ENCODE peak calls at places on chromosomes 11 and 22, in four cellular contexts. One of them, this sample, is unnamed.

GRCh38 chr22:32446321-32446720 is 17.9 kb downstream of the BPIFC start:
- DNase-seq in cardiac muscle cell: no peak
- DNase-seq in AG04450: no peak
- DNase-seq in uterus: no peak
- DNase-seq in this sample: no peak

GRCh38 chr11:16194566-16194965 is 161.8 kb downstream of the SOX6 start:
- DNase-seq in cardiac muscle cell: no peak
- DNase-seq in AG04450: no peak
- DNase-seq in uterus: no peak
- DNase-seq in this sample: no peak

GRCh38 chr11:74672332-74672955 is 58.8 kb downstream of the CHRDL2 start:
- DNase-seq in cardiac muscle cell: no peak
- DNase-seq in AG04450: no peak
- DNase-seq in uterus: peak
- DNase-seq in this sample: no peak

GRCh38 chr11:45662096-45662664 is 3.2 kb downstream of the CHST1 start:
- DNase-seq in cardiac muscle cell: no peak
- DNase-seq in AG04450: no peak
- DNase-seq in uterus: no peak
- DNase-seq in this sample: no peak

GRCh38 chr22:48739348-48740085 is 1088.2 kb downstream of the BRD1 start:
- DNase-seq in cardiac muscle cell: no peak
- DNase-seq in AG04450: no peak
- DNase-seq in uterus: no peak
- DNase-seq in this sample: no peak

GRCh38 chr11:118889796-118890195 is 6.1 kb downstream of the CXCR5 start:
- DNase-seq in cardiac muscle cell: peak
- DNase-seq in AG04450: no peak
- DNase-seq in uterus: peak
- DNase-seq in this sample: no peak

GRCh38 chr11:121236115-121237001 is 56.2 kb upstream of the SC5D start:
- DNase-seq in cardiac muscle cell: peak
- DNase-seq in AG04450: no peak
- DNase-seq in uterus: no peak
- DNase-seq in this sample: no peak

GRCh38 chr11:108647701-108648527 is 17.0 kb upstream of the DDX10 start:
- DNase-seq in cardiac muscle cell: peak
- DNase-seq in AG04450: peak
- DNase-seq in uterus: peak
- DNase-seq in this sample: peak

GRCh38 chr11:124759268-124760204 is 2.6 kb downstream of the ESAM start:
- DNase-seq in cardiac muscle cell: peak
- DNase-seq in AG04450: no peak
- DNase-seq in uterus: peak
- DNase-seq in this sample: no peak

GRCh38 chr11:112837162-112837826 is 123.9 kb upstream of the NCAM1 start:
- DNase-seq in cardiac muscle cell: peak
- DNase-seq in AG04450: no peak
- DNase-seq in uterus: no peak
- DNase-seq in this sample: peak

GRCh38 chr11:61787928-61788491 is 4.4 kb downstream of the TMEM258 start:
- DNase-seq in cardiac muscle cell: peak
- DNase-seq in AG04450: peak
- DNase-seq in uterus: peak
- DNase-seq in this sample: no peak

GRCh38 chr22:47588583-47588970 is 826.1 kb downstream of the TBC1D22A start:
- DNase-seq in cardiac muscle cell: no peak
- DNase-seq in AG04450: no peak
- DNase-seq in uterus: no peak
- DNase-seq in this sample: no peak

GRCh38 chr11:134719397-134719796 is 307.4 kb upstream of the B3GAT1 start:
- DNase-seq in cardiac muscle cell: no peak
- DNase-seq in AG04450: no peak
- DNase-seq in uterus: no peak
- DNase-seq in this sample: no peak

GRCh38 chr11:61505640-61506155 is 2.9 kb upstream of the LRRC10B start:
- DNase-seq in cardiac muscle cell: no peak
- DNase-seq in AG04450: no peak
- DNase-seq in uterus: no peak
- DNase-seq in this sample: no peak

GRCh38 chr11:120331301-120331966 is 4.8 kb upstream of the ARHGEF12 start:
- DNase-seq in cardiac muscle cell: no peak
- DNase-seq in AG04450: peak
- DNase-seq in uterus: no peak
- DNase-seq in this sample: no peak

GRCh38 chr11:64239662-64240466 is 1.0 kb upstream of the FKBP2 start:
- DNase-seq in cardiac muscle cell: no peak
- DNase-seq in AG04450: no peak
- DNase-seq in uterus: no peak
- DNase-seq in this sample: no peak

GRCh38 chr11:2534131-2534956 is 89.5 kb downstream of the KCNQ1 start:
- DNase-seq in cardiac muscle cell: no peak
- DNase-seq in AG04450: no peak
- DNase-seq in uterus: no peak
- DNase-seq in this sample: no peak

GRCh38 chr11:20156876-20157613 is 3.2 kb downstream of the DBX1 start:
- DNase-seq in cardiac muscle cell: no peak
- DNase-seq in AG04450: no peak
- DNase-seq in uterus: no peak
- DNase-seq in this sample: no peak

GRCh38 chr11:78213526-78214330 is 25.0 kb downstream of the USP35 start:
- DNase-seq in cardiac muscle cell: no peak
- DNase-seq in AG04450: no peak
- DNase-seq in uterus: peak
- DNase-seq in this sample: no peak

GRCh38 chr11:111409915-111410314 is 30.8 kb upstream of the POU2AF1 start:
- DNase-seq in cardiac muscle cell: no peak
- DNase-seq in AG04450: no peak
- DNase-seq in uterus: no peak
- DNase-seq in this sample: no peak

GRCh38 chr22:44151661-44152060 is 29.1 kb upstream of the PARVG start:
- DNase-seq in cardiac muscle cell: no peak
- DNase-seq in AG04450: peak
- DNase-seq in uterus: no peak
- DNase-seq in this sample: no peak

GRCh38 chr22:29269230-29269604 is 1.1 kb downstream of the EWSR1 start:
- DNase-seq in cardiac muscle cell: peak
- DNase-seq in AG04450: no peak
- DNase-seq in uterus: no peak
- DNase-seq in this sample: no peak

GRCh38 chr11:36718481-36718880 is 120.4 kb upstream of the RAG2 start:
- DNase-seq in cardiac muscle cell: no peak
- DNase-seq in AG04450: no peak
- DNase-seq in uterus: no peak
- DNase-seq in this sample: no peak

GRCh38 chr11:80320226-80320625 is 879.4 kb upstream of the TENM4 start:
- DNase-seq in cardiac muscle cell: no peak
- DNase-seq in AG04450: no peak
- DNase-seq in uterus: no peak
- DNase-seq in this sample: no peak

GRCh38 chr11:83257638-83258229 is 28.4 kb downstream of the CCDC90B start:
- DNase-seq in cardiac muscle cell: no peak
- DNase-seq in AG04450: no peak
- DNase-seq in uterus: no peak
- DNase-seq in this sample: no peak

GRCh38 chr11:7673724-7674434 is 579 bp upstream of the CYB5R2 start:
- DNase-seq in cardiac muscle cell: peak
- DNase-seq in AG04450: no peak
- DNase-seq in uterus: peak
- DNase-seq in this sample: no peak

GRCh38 chr11:61091373-61092279 is 10.7 kb upstream of the CD5 start:
- DNase-seq in cardiac muscle cell: peak
- DNase-seq in AG04450: no peak
- DNase-seq in uterus: no peak
- DNase-seq in this sample: no peak

GRCh38 chr22:34976474-34976873 is 89.5 kb upstream of the ISX start:
- DNase-seq in cardiac muscle cell: no peak
- DNase-seq in AG04450: no peak
- DNase-seq in uterus: no peak
- DNase-seq in this sample: no peak

GRCh38 chr11:606245-606644 is 9.5 kb downstream of the IRF7 start:
- DNase-seq in cardiac muscle cell: no peak
- DNase-seq in AG04450: no peak
- DNase-seq in uterus: peak
- DNase-seq in this sample: no peak

GRCh38 chr22:30411780-30412179 is 13.8 kb upstream of the MTFP1 start:
- DNase-seq in cardiac muscle cell: no peak
- DNase-seq in AG04450: no peak
- DNase-seq in uterus: no peak
- DNase-seq in this sample: no peak

GRCh38 chr11:100876826-100877545 is 189.9 kb downstream of the ARHGAP42 start:
- DNase-seq in cardiac muscle cell: no peak
- DNase-seq in AG04450: peak
- DNase-seq in uterus: no peak
- DNase-seq in this sample: no peak

DNA sequence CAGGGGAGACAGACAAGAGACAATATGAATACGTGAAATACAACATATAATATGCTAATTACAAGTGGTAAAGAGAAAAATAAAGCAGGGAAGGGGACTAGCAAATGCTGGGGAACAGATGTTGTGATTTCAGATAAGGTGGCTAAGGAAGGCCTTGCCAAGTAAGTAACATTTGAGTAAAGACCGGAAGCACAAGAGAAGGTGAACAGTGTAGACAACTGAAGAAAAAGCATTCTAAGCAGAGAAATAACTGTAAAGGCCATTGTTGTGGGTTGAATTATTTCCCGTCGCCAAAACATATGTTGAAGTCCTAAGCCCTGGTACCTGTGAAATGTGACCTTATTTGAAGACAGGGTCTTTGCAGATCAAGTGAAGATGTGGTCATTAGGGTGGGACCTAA is 63.7 kb upstream of the EED start:
- DNase-seq in cardiac muscle cell: no peak
- DNase-seq in AG04450: no peak
- DNase-seq in uterus: no peak
- DNase-seq in this sample: no peak
- TF ChIP-seq CTCF in cardiac muscle cell: no peak
- TF ChIP-seq CTCF in AG04450: no peak
- TF ChIP-seq CTCF in uterus: no peak
- TF ChIP-seq CTCF in this sample: no peak

GRCh38 chr11:44113572-44113971 is 18.1 kb downstream of the EXT2 start:
- DNase-seq in cardiac muscle cell: no peak
- DNase-seq in AG04450: no peak
- DNase-seq in uterus: no peak
- DNase-seq in this sample: no peak

GRCh38 chr11:44108260-44108659 is 12.8 kb downstream of the EXT2 start:
- DNase-seq in cardiac muscle cell: no peak
- DNase-seq in AG04450: no peak
- DNase-seq in uterus: no peak
- DNase-seq in this sample: no peak

GRCh38 chr11:44113018-44113417 is 17.5 kb downstream of the EXT2 start:
- DNase-seq in cardiac muscle cell: no peak
- DNase-seq in AG04450: no peak
- DNase-seq in uterus: no peak
- DNase-seq in this sample: no peak

GRCh38 chr11:44112083-44112865 is 16.8 kb downstream of the EXT2 start:
- DNase-seq in cardiac muscle cell: no peak
- DNase-seq in AG04450: no peak
- DNase-seq in uterus: peak
- DNase-seq in this sample: no peak

GRCh38 chr11:44110231-44110679 is 14.8 kb downstream of the EXT2 start:
- DNase-seq in cardiac muscle cell: peak
- DNase-seq in AG04450: no peak
- DNase-seq in uterus: peak
- DNase-seq in this sample: peak
- TF ChIP-seq CTCF in cardiac muscle cell: peak
- TF ChIP-seq CTCF in AG04450: peak
- TF ChIP-seq CTCF in uterus: peak
- TF ChIP-seq CTCF in this sample: peak

GRCh38 chr11:47107709-47108108 is 69.0 kb downstream of the ARFGAP2 start:
- DNase-seq in cardiac muscle cell: no peak
- DNase-seq in AG04450: no peak
- DNase-seq in uterus: no peak
- DNase-seq in this sample: no peak
- TF ChIP-seq CTCF in cardiac muscle cell: no peak
- TF ChIP-seq CTCF in AG04450: no peak
- TF ChIP-seq CTCF in uterus: no peak
- TF ChIP-seq CTCF in this sample: no peak

GRCh38 chr22:23313791-23314567 is 133.7 kb downstream of the BCR start:
- DNase-seq in cardiac muscle cell: no peak
- DNase-seq in AG04450: no peak
- DNase-seq in uterus: no peak
- DNase-seq in this sample: no peak
- TF ChIP-seq CTCF in cardiac muscle cell: no peak
- TF ChIP-seq CTCF in AG04450: no peak
- TF ChIP-seq CTCF in uterus: no peak
- TF ChIP-seq CTCF in this sample: no peak

GRCh38 chr11:72350752-72351151 is 83.6 kb downstream of the CLPB start:
- DNase-seq in cardiac muscle cell: no peak
- DNase-seq in AG04450: no peak
- DNase-seq in uterus: no peak
- DNase-seq in this sample: no peak

GRCh38 chr11:72353861-72354260 is 80.5 kb downstream of the CLPB start:
- DNase-seq in cardiac muscle cell: no peak
- DNase-seq in AG04450: no peak
- DNase-seq in uterus: no peak
- DNase-seq in this sample: no peak

GRCh38 chr11:72349616-72350218 is 84.6 kb downstream of the CLPB start:
- DNase-seq in cardiac muscle cell: no peak
- DNase-seq in AG04450: no peak
- DNase-seq in uterus: no peak
- DNase-seq in this sample: no peak

GRCh38 chr11:72354356-72355115 is 79.8 kb downstream of the CLPB start:
- DNase-seq in cardiac muscle cell: no peak
- DNase-seq in AG04450: no peak
- DNase-seq in uterus: no peak
- DNase-seq in this sample: no peak

DNA sequence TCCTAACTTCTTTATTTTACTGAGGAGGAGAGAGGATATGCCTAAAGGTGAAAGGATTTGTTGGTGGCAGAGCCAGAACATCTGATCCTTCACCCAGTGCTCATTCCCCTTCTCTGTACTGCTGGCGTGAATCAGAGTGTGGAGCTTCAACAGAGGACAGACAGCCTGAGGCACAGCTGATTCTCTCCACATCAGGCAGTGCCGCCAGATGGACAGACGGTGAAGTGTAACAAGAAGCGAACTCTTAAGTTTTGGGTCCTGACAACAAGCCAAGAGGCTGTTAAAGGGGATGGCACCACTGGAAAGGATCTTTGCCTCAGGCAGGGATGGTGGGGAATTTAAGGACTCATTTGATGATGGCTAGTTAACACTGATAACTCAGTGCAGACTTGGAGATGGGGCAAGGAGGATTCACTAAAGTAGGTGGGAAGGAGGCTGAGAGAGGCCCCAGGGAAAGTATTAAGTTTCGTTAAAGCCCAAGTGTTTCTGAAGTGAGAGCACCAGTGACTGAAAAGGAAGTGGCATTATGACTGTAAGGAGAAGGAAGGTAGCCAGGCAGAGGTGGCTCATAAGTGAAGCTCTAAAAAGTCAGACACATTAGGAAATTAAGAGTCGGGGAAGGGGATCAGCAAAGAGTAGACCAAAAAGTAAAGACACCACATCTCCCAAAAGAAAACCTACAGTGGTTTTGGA is 81.3 kb downstream of the CLPB start:
- DNase-seq in cardiac muscle cell: peak
- DNase-seq in AG04450: peak
- DNase-seq in uterus: peak
- DNase-seq in this sample: no peak
- TF ChIP-seq CTCF in cardiac muscle cell: peak
- TF ChIP-seq CTCF in AG04450: peak
- TF ChIP-seq CTCF in uterus: peak
- TF ChIP-seq CTCF in this sample: no peak